ENCODE peak calls at places on chromosomes 5 and 9, in seven cellular contexts. One of them, this sample, is unnamed.

GRCh38 chr9:110076894-110077725 is 130.8 kb downstream of the C9orf152 start:
- DNase-seq in sigmoid colon: no peak
- DNase-seq in ovary: no peak
- DNase-seq in transverse colon: no peak
- DNase-seq in A549: no peak
- DNase-seq in upper lobe of left lung: no peak
- DNase-seq in GM12878: no peak
- DNase-seq in this sample: no peak

GRCh38 chr9:131667576-131667975 is 72.3 kb downstream of the RAPGEF1 start:
- DNase-seq in sigmoid colon: no peak
- DNase-seq in ovary: no peak
- DNase-seq in transverse colon: no peak
- DNase-seq in A549: no peak
- DNase-seq in upper lobe of left lung: no peak
- DNase-seq in GM12878: no peak
- DNase-seq in this sample: no peak

GRCh38 chr5:123673107-123673506 is 161.1 kb downstream of the CSNK1G3 start:
- DNase-seq in sigmoid colon: no peak
- DNase-seq in ovary: no peak
- DNase-seq in transverse colon: no peak
- DNase-seq in A549: no peak
- DNase-seq in upper lobe of left lung: no peak
- DNase-seq in GM12878: no peak
- DNase-seq in this sample: no peak

GRCh38 chr9:87499455-87500015 is 1.9 kb downstream of the DAPK1 start:
- DNase-seq in sigmoid colon: no peak
- DNase-seq in ovary: no peak
- DNase-seq in transverse colon: no peak
- DNase-seq in A549: no peak
- DNase-seq in upper lobe of left lung: no peak
- DNase-seq in GM12878: no peak
- DNase-seq in this sample: no peak

GRCh38 chr9:27423919-27424710 is 100.0 kb upstream of the IFNK start:
- DNase-seq in sigmoid colon: no peak
- DNase-seq in ovary: no peak
- DNase-seq in transverse colon: no peak
- DNase-seq in A549: no peak
- DNase-seq in upper lobe of left lung: no peak
- DNase-seq in GM12878: no peak
- DNase-seq in this sample: no peak

GRCh38 chr9:113738506-113738897 is 137.6 kb upstream of the ZNF618 start:
- DNase-seq in sigmoid colon: no peak
- DNase-seq in ovary: no peak
- DNase-seq in transverse colon: no peak
- DNase-seq in A549: peak
- DNase-seq in upper lobe of left lung: no peak
- DNase-seq in GM12878: no peak
- DNase-seq in this sample: no peak

GRCh38 chr5:158039911-158040347 is 181.0 kb upstream of the CLINT1 start:
- DNase-seq in sigmoid colon: no peak
- DNase-seq in ovary: no peak
- DNase-seq in transverse colon: no peak
- DNase-seq in A549: no peak
- DNase-seq in upper lobe of left lung: no peak
- DNase-seq in GM12878: peak
- DNase-seq in this sample: no peak

GRCh38 chr5:122183098-122183794 is 53.9 kb downstream of the ZNF474 start:
- DNase-seq in sigmoid colon: peak
- DNase-seq in ovary: peak
- DNase-seq in transverse colon: peak
- DNase-seq in A549: no peak
- DNase-seq in upper lobe of left lung: no peak
- DNase-seq in GM12878: no peak
- DNase-seq in this sample: peak

GRCh38 chr9:115673599-115673998 is 480.0 kb upstream of the PAPPA start:
- DNase-seq in sigmoid colon: no peak
- DNase-seq in ovary: no peak
- DNase-seq in transverse colon: no peak
- DNase-seq in A549: no peak
- DNase-seq in upper lobe of left lung: no peak
- DNase-seq in GM12878: no peak
- DNase-seq in this sample: no peak

GRCh38 chr9:137828527-137829259 is 48.9 kb upstream of the CACNA1B start:
- DNase-seq in sigmoid colon: no peak
- DNase-seq in ovary: no peak
- DNase-seq in transverse colon: no peak
- DNase-seq in A549: no peak
- DNase-seq in upper lobe of left lung: peak
- DNase-seq in GM12878: no peak
- DNase-seq in this sample: no peak

GRCh38 chr5:3701694-3702093 is 106.1 kb downstream of the IRX1 start:
- DNase-seq in sigmoid colon: no peak
- DNase-seq in ovary: no peak
- DNase-seq in transverse colon: no peak
- DNase-seq in A549: no peak
- DNase-seq in upper lobe of left lung: no peak
- DNase-seq in GM12878: no peak
- DNase-seq in this sample: no peak

GRCh38 chr5:159456722-159457462 is 126.6 kb upstream of the IL12B start:
- DNase-seq in sigmoid colon: no peak
- DNase-seq in ovary: no peak
- DNase-seq in transverse colon: no peak
- DNase-seq in A549: peak
- DNase-seq in upper lobe of left lung: no peak
- DNase-seq in GM12878: peak
- DNase-seq in this sample: no peak

GRCh38 chr9:108720191-108720642 is 135.6 kb downstream of the ACTL7B start:
- DNase-seq in sigmoid colon: no peak
- DNase-seq in ovary: no peak
- DNase-seq in transverse colon: no peak
- DNase-seq in A549: no peak
- DNase-seq in upper lobe of left lung: no peak
- DNase-seq in GM12878: no peak
- DNase-seq in this sample: no peak

GRCh38 chr5:157469687-157470086 is 9.7 kb downstream of the NIPAL4 start:
- DNase-seq in sigmoid colon: no peak
- DNase-seq in ovary: no peak
- DNase-seq in transverse colon: no peak
- DNase-seq in A549: no peak
- DNase-seq in upper lobe of left lung: no peak
- DNase-seq in GM12878: no peak
- DNase-seq in this sample: no peak

GRCh38 chr5:138890686-138891085 is 15.6 kb upstream of the LRRTM2 start:
- DNase-seq in sigmoid colon: no peak
- DNase-seq in ovary: no peak
- DNase-seq in transverse colon: no peak
- DNase-seq in A549: no peak
- DNase-seq in upper lobe of left lung: no peak
- DNase-seq in GM12878: no peak
- DNase-seq in this sample: no peak

GRCh38 chr5:138720840-138721239 is 32.4 kb upstream of the CTNNA1 start:
- DNase-seq in sigmoid colon: no peak
- DNase-seq in ovary: no peak
- DNase-seq in transverse colon: no peak
- DNase-seq in A549: no peak
- DNase-seq in upper lobe of left lung: no peak
- DNase-seq in GM12878: no peak
- DNase-seq in this sample: no peak

GRCh38 chr5:76403713-76403962 is 553 bp downstream of the IQGAP2 start:
- DNase-seq in sigmoid colon: no peak
- DNase-seq in ovary: no peak
- DNase-seq in transverse colon: no peak
- DNase-seq in A549: peak
- DNase-seq in upper lobe of left lung: peak
- DNase-seq in GM12878: no peak
- DNase-seq in this sample: no peak

GRCh38 chr5:10283927-10284635 is 23.6 kb downstream of the CMBL start:
- DNase-seq in sigmoid colon: peak
- DNase-seq in ovary: peak
- DNase-seq in transverse colon: peak
- DNase-seq in A549: peak
- DNase-seq in upper lobe of left lung: peak
- DNase-seq in GM12878: peak
- DNase-seq in this sample: peak

GRCh38 chr5:134247411-134247810 is 21.5 kb upstream of the PPP2CA start:
- DNase-seq in sigmoid colon: no peak
- DNase-seq in ovary: no peak
- DNase-seq in transverse colon: no peak
- DNase-seq in A549: no peak
- DNase-seq in upper lobe of left lung: no peak
- DNase-seq in GM12878: no peak
- DNase-seq in this sample: no peak

GRCh38 chr5:134248271-134248670 is 22.4 kb upstream of the PPP2CA start:
- DNase-seq in sigmoid colon: no peak
- DNase-seq in ovary: no peak
- DNase-seq in transverse colon: no peak
- DNase-seq in A549: no peak
- DNase-seq in upper lobe of left lung: no peak
- DNase-seq in GM12878: no peak
- DNase-seq in this sample: no peak

GRCh38 chr5:134247825-134248224 is 22.0 kb upstream of the PPP2CA start:
- DNase-seq in sigmoid colon: no peak
- DNase-seq in ovary: no peak
- DNase-seq in transverse colon: no peak
- DNase-seq in A549: no peak
- DNase-seq in upper lobe of left lung: no peak
- DNase-seq in GM12878: no peak
- DNase-seq in this sample: no peak

GRCh38 chr5:134245692-134246091 is 19.8 kb upstream of the PPP2CA start:
- DNase-seq in sigmoid colon: no peak
- DNase-seq in ovary: no peak
- DNase-seq in transverse colon: no peak
- DNase-seq in A549: no peak
- DNase-seq in upper lobe of left lung: no peak
- DNase-seq in GM12878: no peak
- DNase-seq in this sample: no peak

GRCh38 chr5:134246771-134247329 is 21.0 kb upstream of the PPP2CA start:
- DNase-seq in sigmoid colon: no peak
- DNase-seq in ovary: no peak
- DNase-seq in transverse colon: no peak
- DNase-seq in A549: no peak
- DNase-seq in upper lobe of left lung: no peak
- DNase-seq in GM12878: no peak
- DNase-seq in this sample: no peak
- TF ChIP-seq EP300 in sigmoid colon: no peak
- TF ChIP-seq EP300 in ovary: no peak
- TF ChIP-seq EP300 in transverse colon: no peak
- TF ChIP-seq EP300 in A549: no peak
- TF ChIP-seq EP300 in upper lobe of left lung: no peak
- TF ChIP-seq EP300 in GM12878: no peak
- TF ChIP-seq EP300 in this sample: no peak

GRCh38 chr5:11609570-11610322 is 294.5 kb downstream of the CTNND2 start:
- DNase-seq in sigmoid colon: no peak
- DNase-seq in ovary: no peak
- DNase-seq in transverse colon: peak
- DNase-seq in A549: no peak
- DNase-seq in upper lobe of left lung: no peak
- DNase-seq in GM12878: no peak
- DNase-seq in this sample: no peak
- TF ChIP-seq EP300 in sigmoid colon: no peak
- TF ChIP-seq EP300 in ovary: no peak
- TF ChIP-seq EP300 in transverse colon: no peak
- TF ChIP-seq EP300 in A549: no peak
- TF ChIP-seq EP300 in upper lobe of left lung: no peak
- TF ChIP-seq EP300 in GM12878: no peak
- TF ChIP-seq EP300 in this sample: no peak

DNA sequence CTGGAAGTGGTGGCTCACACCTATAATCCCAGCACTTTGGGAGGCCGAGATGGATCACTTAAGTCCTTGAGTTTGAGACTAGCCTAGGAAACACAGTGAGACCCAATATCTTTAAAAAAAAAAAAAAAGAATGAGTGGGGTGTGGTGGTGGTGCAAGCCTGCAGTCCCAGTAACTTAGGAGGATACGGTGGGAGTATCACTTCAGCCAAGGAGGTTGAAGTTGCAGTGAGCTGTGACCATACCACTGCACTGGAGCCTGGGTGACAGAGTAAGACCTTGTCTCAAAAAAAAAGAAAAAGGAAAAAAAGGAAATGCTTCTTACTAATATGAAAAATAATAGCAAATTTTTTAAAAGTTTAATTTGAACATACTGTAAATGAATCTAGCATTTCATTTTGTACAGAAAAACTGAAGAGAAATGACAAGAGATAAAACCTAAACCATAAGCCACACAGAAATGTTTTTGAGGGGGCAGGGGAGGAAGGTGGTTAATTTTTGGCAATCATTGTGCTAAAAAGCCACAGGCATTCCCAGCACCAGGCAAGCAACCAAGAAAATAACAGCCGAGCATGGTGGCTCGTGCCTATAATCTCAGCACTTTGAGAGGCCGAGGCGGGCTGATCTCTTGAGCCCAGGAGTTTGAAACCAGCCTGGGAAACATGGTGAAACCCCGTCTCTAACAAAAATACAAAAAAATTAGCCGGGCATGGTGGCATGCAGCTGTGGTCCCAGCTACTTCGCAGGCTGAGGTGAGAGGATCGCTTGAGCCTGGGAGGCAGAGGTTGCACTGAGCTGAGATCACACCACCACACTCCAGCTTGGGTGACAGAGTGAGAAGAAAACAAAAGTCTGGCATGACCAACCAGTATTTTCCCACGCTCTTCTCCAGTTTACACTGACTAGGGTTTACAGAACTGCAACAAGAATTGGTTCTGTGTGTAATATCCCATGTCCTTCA is 114.5 kb upstream of the NR5A1 start:
- DNase-seq in sigmoid colon: no peak
- DNase-seq in ovary: no peak
- DNase-seq in transverse colon: no peak
- DNase-seq in A549: no peak
- DNase-seq in upper lobe of left lung: no peak
- DNase-seq in GM12878: peak
- DNase-seq in this sample: no peak
- TF ChIP-seq EP300 in sigmoid colon: no peak
- TF ChIP-seq EP300 in ovary: no peak
- TF ChIP-seq EP300 in transverse colon: no peak
- TF ChIP-seq EP300 in A549: no peak
- TF ChIP-seq EP300 in upper lobe of left lung: no peak
- TF ChIP-seq EP300 in GM12878: no peak
- TF ChIP-seq EP300 in this sample: no peak

GRCh38 chr9:21683484-21684175 is 118.8 kb upstream of the MTAP start:
- DNase-seq in sigmoid colon: no peak
- DNase-seq in ovary: no peak
- DNase-seq in transverse colon: no peak
- DNase-seq in A549: no peak
- DNase-seq in upper lobe of left lung: no peak
- DNase-seq in GM12878: no peak
- DNase-seq in this sample: no peak

GRCh38 chr9:21684231-21684630 is 118.2 kb upstream of the MTAP start:
- DNase-seq in sigmoid colon: no peak
- DNase-seq in ovary: no peak
- DNase-seq in transverse colon: no peak
- DNase-seq in A549: no peak
- DNase-seq in upper lobe of left lung: no peak
- DNase-seq in GM12878: no peak
- DNase-seq in this sample: no peak

GRCh38 chr9:21685502-21685901 is 116.9 kb upstream of the MTAP start:
- DNase-seq in sigmoid colon: no peak
- DNase-seq in ovary: no peak
- DNase-seq in transverse colon: no peak
- DNase-seq in A549: no peak
- DNase-seq in upper lobe of left lung: no peak
- DNase-seq in GM12878: no peak
- DNase-seq in this sample: no peak

GRCh38 chr9:21686738-21687137 is 115.7 kb upstream of the MTAP start:
- DNase-seq in sigmoid colon: no peak
- DNase-seq in ovary: no peak
- DNase-seq in transverse colon: no peak
- DNase-seq in A549: no peak
- DNase-seq in upper lobe of left lung: no peak
- DNase-seq in GM12878: no peak
- DNase-seq in this sample: no peak

GRCh38 chr9:21684831-21685362 is 117.5 kb upstream of the MTAP start:
- DNase-seq in sigmoid colon: no peak
- DNase-seq in ovary: no peak
- DNase-seq in transverse colon: no peak
- DNase-seq in A549: peak
- DNase-seq in upper lobe of left lung: no peak
- DNase-seq in GM12878: no peak
- DNase-seq in this sample: peak
- TF ChIP-seq EP300 in sigmoid colon: no peak
- TF ChIP-seq EP300 in ovary: no peak
- TF ChIP-seq EP300 in transverse colon: no peak
- TF ChIP-seq EP300 in A549: peak
- TF ChIP-seq EP300 in upper lobe of left lung: no peak
- TF ChIP-seq EP300 in GM12878: no peak
- TF ChIP-seq EP300 in this sample: no peak

This sample was measured in stomach.